ENCODE peak calls at places on chromosomes 7 and 10, in seven cellular contexts. E, O, N, W, T, Y and H are unnamed samples.
A peak's percentile ranks its signal among the peaks of the same experiment; 100 is the strongest.

GRCh38 chr10:127872011-127872741 is 20.6 kb downstream of the CLRN3 start:
- DNase-seq in E (no peak), O (peak; percentile 70), N (no peak), W (no peak), T (no peak), Y (no peak), H (no peak)

GRCh38 chr10:102710604-102711003 is 3.6 kb downstream of the ARL3 start:
- DNase-seq in E (no peak), O (peak; percentile 63), N (peak; percentile 33), W (peak; percentile 88), T (no peak), Y (no peak), H (peak; percentile 67)

GRCh38 chr7:122553761-122554160 is 145.2 kb downstream of the RNF133 start:
- DNase-seq in E (no peak), O (peak; percentile 2), N (no peak), W (no peak), T (no peak), Y (no peak), H (no peak)

GRCh38 chr7:132207211-132207610 is 369.1 kb downstream of the PLXNA4 start:
- DNase-seq in E (no peak), O (no peak), N (no peak), W (no peak), T (no peak), Y (no peak), H (no peak)

GRCh38 chr7:15515201-15515777 is 46.5 kb downstream of the AGMO start:
- DNase-seq in E (peak; percentile 8), O (peak; percentile 16), N (no peak), W (no peak), T (no peak), Y (no peak), H (no peak)

GRCh38 chr10:48274636-48275035 is at the start of gene FRMPD2:
- DNase-seq in E (no peak), O (no peak), N (no peak), W (no peak), T (no peak), Y (no peak), H (no peak)

GRCh38 chr7:88217675-88218427 is 2.0 kb downstream of the SRI start:
- DNase-seq in E (no peak), O (no peak), N (no peak), W (no peak), T (no peak), Y (no peak), H (peak; percentile 59)

GRCh38 chr10:80535671-80536360 is 1.9 kb upstream of the SH2D4B start:
- DNase-seq in E (no peak), O (no peak), N (peak; percentile 24), W (no peak), T (no peak), Y (peak; percentile 63), H (peak; percentile 63)

GRCh38 chr10:101617824-101618568 is 29.9 kb downstream of the DPCD start:
- DNase-seq in E (no peak), O (no peak), N (no peak), W (no peak), T (no peak), Y (no peak), H (no peak)

GRCh38 chr7:128737867-128738390 is 1.2 kb upstream of the CALU start:
- DNase-seq in E (no peak), O (peak; percentile 85), N (no peak), W (peak; percentile 66), T (peak; percentile 13), Y (no peak), H (no peak)

GRCh38 chr7:66696774-66697191 is 43.8 kb upstream of the RABGEF1 start:
- DNase-seq in E (peak; percentile 5), O (peak; percentile 68), N (no peak), W (no peak), T (no peak), Y (no peak), H (no peak)

GRCh38 chr10:97713828-97714400 is 384 bp downstream of the MARVELD1 start:
- DNase-seq in E (peak; percentile 31), O (peak; percentile 75), N (peak; percentile 50), W (peak; percentile 78), T (no peak), Y (no peak), H (peak; percentile 43)

GRCh38 chr7:144524271-144524670 is 120.8 kb upstream of the NOBOX start:
- DNase-seq in E (no peak), O (no peak), N (no peak), W (no peak), T (no peak), Y (no peak), H (no peak)

GRCh38 chr10:17685227-17685840 is 41.4 kb downstream of the STAM start:
- DNase-seq in E (no peak), O (no peak), N (no peak), W (no peak), T (no peak), Y (peak; percentile 21), H (no peak)

GRCh38 chr10:119575506-119575905 is 21.3 kb downstream of the TIAL1 start:
- DNase-seq in E (no peak), O (peak; percentile 49), N (no peak), W (peak; percentile 76), T (no peak), Y (no peak), H (no peak)

GRCh38 chr10:43140414-43140813 is 2.2 kb downstream of the CSGALNACT2 start:
- DNase-seq in E (no peak), O (peak; percentile 96), N (peak; percentile 28), W (peak; percentile 99), T (no peak), Y (no peak), H (no peak)

GRCh38 chr7:20895563-20895962 is 108.9 kb upstream of the SP8 start:
- DNase-seq in E (no peak), O (no peak), N (no peak), W (no peak), T (no peak), Y (no peak), H (no peak)

GRCh38 chr7:5629941-5630340 is 151.5 kb downstream of the RNF216 start:
- DNase-seq in E (no peak), O (peak; percentile 81), N (no peak), W (peak; percentile 65), T (peak; percentile 64), Y (peak; percentile 28), H (peak; percentile 17)

GRCh38 chr7:96495751-96496216 is 173.9 kb upstream of the SLC25A13 start:
- DNase-seq in E (peak; percentile 84), O (no peak), N (no peak), W (no peak), T (no peak), Y (no peak), H (peak; percentile 72)

GRCh38 chr10:114930320-114930719 is 7.7 kb upstream of the TRUB1 start:
- DNase-seq in E (no peak), O (no peak), N (no peak), W (peak; percentile 53), T (no peak), Y (no peak), H (no peak)

GRCh38 chr10:91033536-91033935 is 112.6 kb upstream of the ANKRD1 start:
- DNase-seq in E (no peak), O (no peak), N (no peak), W (no peak), T (no peak), Y (no peak), H (no peak)

GRCh38 chr10:22649390-22649841 is 65.0 kb downstream of the PIP4K2A start:
- DNase-seq in E (no peak), O (no peak), N (no peak), W (no peak), T (no peak), Y (peak; percentile 15), H (no peak)

GRCh38 chr7:139043823-139044812 is 8.3 kb upstream of the ZC3HAV1L start:
- DNase-seq in E (peak; percentile 25), O (no peak), N (no peak), W (peak; percentile 68), T (no peak), Y (peak; percentile 52), H (peak; percentile 22)

GRCh38 chr7:24665564-24666294 is 91.5 kb downstream of the GSDME start:
- DNase-seq in E (peak; percentile 69), O (peak; percentile 64), N (peak; percentile 39), W (peak; percentile 56), T (no peak), Y (no peak), H (peak; percentile 62)

GRCh38 chr10:43922335-43923280 is 273.9 kb upstream of the ZNF32 start:
- DNase-seq in E (no peak), O (no peak), N (no peak), W (no peak), T (no peak), Y (no peak), H (no peak)